ENCODE peak calls at places on chromosomes 12 and 14, in nine cellular contexts. One of them, this sample, is unnamed. For H3K4me1 and H3K27me3, the result is how much of the 10 kb centered on the place peaks cover.

GRCh38 chr12:86712425-86712843 is 456.2 kb upstream of the MGAT4C start:
- DNase-seq in heart right ventricle: no peak
- DNase-seq in adrenal gland: no peak
- DNase-seq in right atrium auricular region: no peak
- DNase-seq in left ventricle myocardium inferior: no peak
- DNase-seq in ascending aorta: no peak
- DNase-seq in PC-9: peak
- DNase-seq in heart left ventricle: no peak
- DNase-seq in BE2C: no peak
- DNase-seq in this sample: peak

GRCh38 chr14:103257211-103257962 is 76.7 kb upstream of the EIF5 start:
- DNase-seq in heart right ventricle: no peak
- DNase-seq in adrenal gland: no peak
- DNase-seq in right atrium auricular region: no peak
- DNase-seq in left ventricle myocardium inferior: no peak
- DNase-seq in ascending aorta: no peak
- DNase-seq in PC-9: no peak
- DNase-seq in heart left ventricle: no peak
- DNase-seq in BE2C: no peak
- DNase-seq in this sample: peak

GRCh38 chr12:29051221-29051620 is 97.9 kb upstream of the FAR2 start:
- DNase-seq in heart right ventricle: no peak
- DNase-seq in adrenal gland: no peak
- DNase-seq in right atrium auricular region: no peak
- DNase-seq in left ventricle myocardium inferior: no peak
- DNase-seq in ascending aorta: no peak
- DNase-seq in PC-9: no peak
- DNase-seq in heart left ventricle: no peak
- DNase-seq in BE2C: no peak
- DNase-seq in this sample: no peak

GRCh38 chr12:57086951-57087688 is 1.8 kb upstream of the NAB2 start:
- DNase-seq in heart right ventricle: peak
- DNase-seq in adrenal gland: peak
- DNase-seq in right atrium auricular region: peak
- DNase-seq in left ventricle myocardium inferior: peak
- DNase-seq in ascending aorta: peak
- DNase-seq in PC-9: peak
- DNase-seq in heart left ventricle: peak
- DNase-seq in BE2C: peak
- DNase-seq in this sample: peak

GRCh38 chr12:66132408-66132807 is 1.9 kb upstream of the LLPH start:
- DNase-seq in heart right ventricle: peak
- DNase-seq in adrenal gland: no peak
- DNase-seq in right atrium auricular region: no peak
- DNase-seq in left ventricle myocardium inferior: no peak
- DNase-seq in ascending aorta: no peak
- DNase-seq in PC-9: peak
- DNase-seq in heart left ventricle: no peak
- DNase-seq in BE2C: no peak
- DNase-seq in this sample: peak

GRCh38 chr14:22939684-22940083 is 10.5 kb upstream of the PRMT5 start:
- DNase-seq in heart right ventricle: no peak
- DNase-seq in adrenal gland: no peak
- DNase-seq in right atrium auricular region: no peak
- DNase-seq in left ventricle myocardium inferior: no peak
- DNase-seq in ascending aorta: no peak
- DNase-seq in PC-9: no peak
- DNase-seq in heart left ventricle: no peak
- DNase-seq in BE2C: no peak
- DNase-seq in this sample: peak

GRCh38 chr12:13079440-13079906 is 24.0 kb downstream of the GSG1 start:
- DNase-seq in heart right ventricle: no peak
- DNase-seq in adrenal gland: no peak
- DNase-seq in right atrium auricular region: no peak
- DNase-seq in left ventricle myocardium inferior: no peak
- DNase-seq in ascending aorta: no peak
- DNase-seq in PC-9: no peak
- DNase-seq in heart left ventricle: no peak
- DNase-seq in BE2C: no peak
- DNase-seq in this sample: no peak

GRCh38 chr14:91845652-91846051 is 21.7 kb downstream of the TC2N start:
- DNase-seq in heart right ventricle: no peak
- DNase-seq in adrenal gland: no peak
- DNase-seq in right atrium auricular region: no peak
- DNase-seq in left ventricle myocardium inferior: no peak
- DNase-seq in ascending aorta: no peak
- DNase-seq in PC-9: no peak
- DNase-seq in heart left ventricle: no peak
- DNase-seq in BE2C: no peak
- DNase-seq in this sample: no peak

GRCh38 chr14:104845033-104845666 is 19.9 kb upstream of the CEP170B start:
- DNase-seq in heart right ventricle: no peak
- DNase-seq in adrenal gland: no peak
- DNase-seq in right atrium auricular region: no peak
- DNase-seq in left ventricle myocardium inferior: no peak
- DNase-seq in ascending aorta: no peak
- DNase-seq in PC-9: no peak
- DNase-seq in heart left ventricle: no peak
- DNase-seq in BE2C: no peak
- DNase-seq in this sample: no peak

GRCh38 chr14:92459479-92460421 is 53.8 kb upstream of the RIN3 start:
- DNase-seq in heart right ventricle: peak
- DNase-seq in adrenal gland: no peak
- DNase-seq in right atrium auricular region: peak
- DNase-seq in left ventricle myocardium inferior: peak
- DNase-seq in ascending aorta: no peak
- DNase-seq in PC-9: no peak
- DNase-seq in heart left ventricle: no peak
- DNase-seq in BE2C: no peak
- DNase-seq in this sample: peak

GRCh38 chr12:111444314-111444705 is 38.6 kb downstream of the SH2B3 start:
- DNase-seq in heart right ventricle: no peak
- DNase-seq in adrenal gland: no peak
- DNase-seq in right atrium auricular region: no peak
- DNase-seq in left ventricle myocardium inferior: no peak
- DNase-seq in ascending aorta: peak
- DNase-seq in PC-9: no peak
- DNase-seq in heart left ventricle: no peak
- DNase-seq in BE2C: no peak
- DNase-seq in this sample: no peak

GRCh38 chr14:75334191-75335051 is 55.8 kb downstream of the FOS start:
- DNase-seq in heart right ventricle: peak
- DNase-seq in adrenal gland: peak
- DNase-seq in right atrium auricular region: peak
- DNase-seq in left ventricle myocardium inferior: peak
- DNase-seq in ascending aorta: peak
- DNase-seq in PC-9: no peak
- DNase-seq in heart left ventricle: peak
- DNase-seq in BE2C: peak
- DNase-seq in this sample: no peak

GRCh38 chr12:56601503-56601902 is 28.6 kb downstream of the BAZ2A start:
- DNase-seq in heart right ventricle: peak
- DNase-seq in adrenal gland: no peak
- DNase-seq in right atrium auricular region: no peak
- DNase-seq in left ventricle myocardium inferior: no peak
- DNase-seq in ascending aorta: no peak
- DNase-seq in PC-9: no peak
- DNase-seq in heart left ventricle: no peak
- DNase-seq in BE2C: peak
- DNase-seq in this sample: no peak

GRCh38 chr14:64673329-64673728 is 30.9 kb upstream of the PLEKHG3 start:
- DNase-seq in heart right ventricle: no peak
- DNase-seq in adrenal gland: no peak
- DNase-seq in right atrium auricular region: no peak
- DNase-seq in left ventricle myocardium inferior: no peak
- DNase-seq in ascending aorta: no peak
- DNase-seq in PC-9: no peak
- DNase-seq in heart left ventricle: no peak
- DNase-seq in BE2C: no peak
- DNase-seq in this sample: no peak

GRCh38 chr12:121794532-121795028 is 1.1 kb upstream of the RHOF start:
- DNase-seq in heart right ventricle: no peak
- DNase-seq in adrenal gland: peak
- DNase-seq in right atrium auricular region: no peak
- DNase-seq in left ventricle myocardium inferior: no peak
- DNase-seq in ascending aorta: no peak
- DNase-seq in PC-9: no peak
- DNase-seq in heart left ventricle: peak
- DNase-seq in BE2C: peak
- DNase-seq in this sample: no peak

GRCh38 chr12:115010324-115010995 is 326.5 kb upstream of the TBX3 start:
- DNase-seq in heart right ventricle: no peak
- DNase-seq in adrenal gland: no peak
- DNase-seq in right atrium auricular region: no peak
- DNase-seq in left ventricle myocardium inferior: no peak
- DNase-seq in ascending aorta: no peak
- DNase-seq in PC-9: no peak
- DNase-seq in heart left ventricle: no peak
- DNase-seq in BE2C: no peak
- DNase-seq in this sample: no peak

GRCh38 chr12:10119072-10119471 is 10.9 kb downstream of the CLEC7A start:
- DNase-seq in heart right ventricle: no peak
- DNase-seq in adrenal gland: no peak
- DNase-seq in right atrium auricular region: no peak
- DNase-seq in left ventricle myocardium inferior: no peak
- DNase-seq in ascending aorta: no peak
- DNase-seq in PC-9: no peak
- DNase-seq in heart left ventricle: no peak
- DNase-seq in BE2C: no peak
- DNase-seq in this sample: no peak

GRCh38 chr14:94907626-94908261 is 137.8 kb upstream of the GSC start:
- DNase-seq in heart right ventricle: peak
- DNase-seq in adrenal gland: no peak
- DNase-seq in right atrium auricular region: no peak
- DNase-seq in left ventricle myocardium inferior: no peak
- DNase-seq in ascending aorta: no peak
- DNase-seq in PC-9: no peak
- DNase-seq in heart left ventricle: no peak
- DNase-seq in BE2C: peak
- DNase-seq in this sample: no peak

GRCh38 chr14:74980746-74981661 is 21.7 kb upstream of the EIF2B2 start:
- DNase-seq in heart right ventricle: no peak
- DNase-seq in adrenal gland: no peak
- DNase-seq in right atrium auricular region: no peak
- DNase-seq in left ventricle myocardium inferior: no peak
- DNase-seq in ascending aorta: peak
- DNase-seq in PC-9: peak
- DNase-seq in heart left ventricle: no peak
- DNase-seq in BE2C: no peak
- DNase-seq in this sample: no peak

GRCh38 chr12:124399622-124400021 is 104.7 kb downstream of the RFLNA start:
- DNase-seq in heart right ventricle: no peak
- DNase-seq in adrenal gland: no peak
- DNase-seq in right atrium auricular region: no peak
- DNase-seq in left ventricle myocardium inferior: no peak
- DNase-seq in ascending aorta: no peak
- DNase-seq in PC-9: peak
- DNase-seq in heart left ventricle: no peak
- DNase-seq in BE2C: peak
- DNase-seq in this sample: no peak

GRCh38 chr12:124397399-124397679 is 102.4 kb downstream of the RFLNA start:
- DNase-seq in heart right ventricle: no peak
- DNase-seq in adrenal gland: no peak
- DNase-seq in right atrium auricular region: no peak
- DNase-seq in left ventricle myocardium inferior: no peak
- DNase-seq in ascending aorta: no peak
- DNase-seq in PC-9: no peak
- DNase-seq in heart left ventricle: no peak
- DNase-seq in BE2C: peak
- DNase-seq in this sample: no peak

GRCh38 chr12:124400124-124400523 is 105.2 kb downstream of the RFLNA start:
- DNase-seq in heart right ventricle: no peak
- DNase-seq in adrenal gland: no peak
- DNase-seq in right atrium auricular region: no peak
- DNase-seq in left ventricle myocardium inferior: no peak
- DNase-seq in ascending aorta: no peak
- DNase-seq in PC-9: no peak
- DNase-seq in heart left ventricle: no peak
- DNase-seq in BE2C: no peak
- DNase-seq in this sample: no peak

GRCh38 chr12:124397807-124398577 is 103.1 kb downstream of the RFLNA start:
- DNase-seq in heart right ventricle: no peak
- DNase-seq in adrenal gland: no peak
- DNase-seq in right atrium auricular region: no peak
- DNase-seq in left ventricle myocardium inferior: no peak
- DNase-seq in ascending aorta: no peak
- DNase-seq in PC-9: no peak
- DNase-seq in heart left ventricle: no peak
- DNase-seq in BE2C: no peak
- DNase-seq in this sample: no peak

GRCh38 chr12:124398578-124399227 is 103.8 kb downstream of the RFLNA start:
- DNase-seq in heart right ventricle: no peak
- DNase-seq in adrenal gland: no peak
- DNase-seq in right atrium auricular region: peak
- DNase-seq in left ventricle myocardium inferior: peak
- DNase-seq in ascending aorta: peak
- DNase-seq in PC-9: no peak
- DNase-seq in heart left ventricle: no peak
- DNase-seq in BE2C: no peak
- DNase-seq in this sample: no peak
- H3K4me1 ChIP-seq in heart right ventricle: under half
- H3K4me1 ChIP-seq in adrenal gland: under half
- H3K4me1 ChIP-seq in right atrium auricular region: half or more
- H3K4me1 ChIP-seq in left ventricle myocardium inferior: half or more
- H3K4me1 ChIP-seq in ascending aorta: under half
- H3K4me1 ChIP-seq in PC-9: under half
- H3K4me1 ChIP-seq in heart left ventricle: half or more
- H3K4me1 ChIP-seq in BE2C: under half
- H3K4me1 ChIP-seq in this sample: under half

GRCh38 chr14:61963926-61964325 is 201.7 kb downstream of the SNAPC1 start:
- DNase-seq in heart right ventricle: no peak
- DNase-seq in adrenal gland: no peak
- DNase-seq in right atrium auricular region: no peak
- DNase-seq in left ventricle myocardium inferior: no peak
- DNase-seq in ascending aorta: no peak
- DNase-seq in PC-9: no peak
- DNase-seq in heart left ventricle: no peak
- DNase-seq in BE2C: no peak
- DNase-seq in this sample: no peak
- H3K27me3 ChIP-seq in heart right ventricle: under half
- H3K27me3 ChIP-seq in adrenal gland: under half
- H3K27me3 ChIP-seq in right atrium auricular region: under half
- H3K27me3 ChIP-seq in left ventricle myocardium inferior: under half
- H3K27me3 ChIP-seq in ascending aorta: under half
- H3K27me3 ChIP-seq in PC-9: under half
- H3K27me3 ChIP-seq in heart left ventricle: under half
- H3K27me3 ChIP-seq in BE2C: under half
- H3K27me3 ChIP-seq in this sample: under half

GRCh38 chr14:50524071-50524470 is 8.3 kb downstream of the MAP4K5 start:
- DNase-seq in heart right ventricle: no peak
- DNase-seq in adrenal gland: no peak
- DNase-seq in right atrium auricular region: no peak
- DNase-seq in left ventricle myocardium inferior: no peak
- DNase-seq in ascending aorta: no peak
- DNase-seq in PC-9: no peak
- DNase-seq in heart left ventricle: no peak
- DNase-seq in BE2C: no peak
- DNase-seq in this sample: no peak
- H3K4me1 ChIP-seq in heart right ventricle: under half
- H3K4me1 ChIP-seq in adrenal gland: under half
- H3K4me1 ChIP-seq in right atrium auricular region: under half
- H3K4me1 ChIP-seq in left ventricle myocardium inferior: under half
- H3K4me1 ChIP-seq in ascending aorta: under half
- H3K4me1 ChIP-seq in PC-9: under half
- H3K4me1 ChIP-seq in heart left ventricle: under half
- H3K4me1 ChIP-seq in BE2C: under half
- H3K4me1 ChIP-seq in this sample: under half

GRCh38 chr12:113473942-113474341 is 2.3 kb upstream of the LHX5 start:
- DNase-seq in heart right ventricle: no peak
- DNase-seq in adrenal gland: no peak
- DNase-seq in right atrium auricular region: no peak
- DNase-seq in left ventricle myocardium inferior: no peak
- DNase-seq in ascending aorta: no peak
- DNase-seq in PC-9: peak
- DNase-seq in heart left ventricle: no peak
- DNase-seq in BE2C: no peak
- DNase-seq in this sample: peak
- H3K27me3 ChIP-seq in heart right ventricle: half or more
- H3K27me3 ChIP-seq in adrenal gland: half or more
- H3K27me3 ChIP-seq in right atrium auricular region: half or more
- H3K27me3 ChIP-seq in left ventricle myocardium inferior: half or more
- H3K27me3 ChIP-seq in ascending aorta: under half
- H3K27me3 ChIP-seq in PC-9: half or more
- H3K27me3 ChIP-seq in heart left ventricle: half or more
- H3K27me3 ChIP-seq in BE2C: half or more
- H3K27me3 ChIP-seq in this sample: half or more

This sample was measured in foreskin keratinocyte.